ENCODE peak calls at places on chromosomes 2 and 18, in nine cellular contexts. O is K562, C is H1, K is SK-N-SH, Z is HepG2, P is GM12878, V is transverse colon, E is sigmoid colon, N is upper lobe of left lung. R is an unnamed sample.

GRCh38 chr2:7849531-7849930 is 832.3 kb upstream of the ID2 start:
- DNase-seq in O (no peak), C (no peak), K (no peak), Z (no peak), P (no peak), V (no peak), E (no peak), N (peak; percentile 10), R (no peak)

GRCh38 chr2:12265646-12266045 is 451.1 kb upstream of the TRIB2 start:
- DNase-seq in O (no peak), C (no peak), K (no peak), Z (no peak), P (no peak), V (no peak), E (no peak), N (no peak), R (no peak)

GRCh38 chr2:11368059-11368572 is 23.7 kb upstream of the ROCK2 start:
- DNase-seq in O (no peak), C (no peak), K (no peak), Z (no peak), P (no peak), V (no peak), E (no peak), N (no peak), R (no peak)

GRCh38 chr2:68317971-68318685 is 1.6 kb downstream of the CNRIP1 start:
- DNase-seq in O (no peak), C (no peak), K (peak; percentile 61), Z (no peak), P (no peak), V (no peak), E (no peak), N (no peak), R (no peak)

GRCh38 chr2:219645631-219646527 is 18.4 kb downstream of the SLC4A3 start:
- DNase-seq in O (peak; percentile 31), C (no peak), K (no peak), Z (peak; percentile 37), P (no peak), V (no peak), E (no peak), N (no peak), R (no peak)

GRCh38 chr18:27860701-27861107 is 316.2 kb downstream of the CDH2 start:
- DNase-seq in O (no peak), C (no peak), K (no peak), Z (peak; percentile 30), P (peak; percentile 9), V (no peak), E (no peak), N (no peak), R (no peak)

GRCh38 chr2:73281244-73281643 is 3.0 kb downstream of the FBXO41 start:
- DNase-seq in O (no peak), C (no peak), K (no peak), Z (no peak), P (no peak), V (no peak), E (no peak), N (no peak), R (no peak)

GRCh38 chr2:102520801-102521200 is 47.8 kb downstream of the SLC9A4 start:
- DNase-seq in O (no peak), C (no peak), K (no peak), Z (peak; percentile 35), P (no peak), V (no peak), E (no peak), N (no peak), R (no peak)

GRCh38 chr2:86675611-86676015 is 44.5 kb upstream of the RMND5A start:
- DNase-seq in O (no peak), C (no peak), K (no peak), Z (peak; percentile 55), P (no peak), V (peak; percentile 27), E (peak; percentile 79), N (no peak), R (peak; percentile 31)

GRCh38 chr2:190697421-190697820 is 48.5 kb downstream of the NAB1 start:
- DNase-seq in O (no peak), C (no peak), K (no peak), Z (no peak), P (no peak), V (no peak), E (no peak), N (no peak), R (no peak)

GRCh38 chr2:201058914-201059313 is 12.6 kb downstream of the HYCC2 start:
- DNase-seq in O (no peak), C (no peak), K (no peak), Z (peak; percentile 74), P (no peak), V (peak; percentile 17), E (no peak), N (no peak), R (no peak)

GRCh38 chr2:27083410-27084296 is 2.9 kb upstream of the KHK start:
- DNase-seq in O (no peak), C (no peak), K (no peak), Z (peak; percentile 51), P (no peak), V (no peak), E (no peak), N (no peak), R (no peak)

GRCh38 chr2:96608459-96609455 is 29.4 kb downstream of the KANSL3 start:
- DNase-seq in O (no peak), C (no peak), K (no peak), Z (peak; percentile 40), P (peak; percentile 4), V (no peak), E (no peak), N (peak; percentile 24), R (no peak)

GRCh38 chr18:76928179-76928868 is 106.0 kb downstream of the ZNF236 start:
- DNase-seq in O (no peak), C (no peak), K (no peak), Z (no peak), P (no peak), V (no peak), E (no peak), N (no peak), R (no peak)

GRCh38 chr2:57049273-57049672 is 865.5 kb downstream of the CCDC85A start:
- DNase-seq in O (no peak), C (no peak), K (no peak), Z (no peak), P (no peak), V (no peak), E (no peak), N (no peak), R (no peak)

GRCh38 chr2:47636596-47636995 is 146.3 kb upstream of the MSH6 start:
- DNase-seq in O (no peak), C (no peak), K (no peak), Z (no peak), P (no peak), V (no peak), E (no peak), N (no peak), R (no peak)

GRCh38 chr2:162103443-162104009 is 29.5 kb upstream of the DPP4 start:
- DNase-seq in O (no peak), C (no peak), K (no peak), Z (no peak), P (no peak), V (no peak), E (no peak), N (no peak), R (no peak)

GRCh38 chr2:55598056-55598795 is 19.2 kb downstream of the PPP4R3B start:
- DNase-seq in O (no peak), C (no peak), K (no peak), Z (no peak), P (no peak), V (no peak), E (no peak), N (no peak), R (no peak)

GRCh38 chr18:41906528-41907256 is 48.3 kb upstream of the PIK3C3 start:
- DNase-seq in O (peak; percentile 53), C (no peak), K (peak; percentile 51), Z (peak; percentile 13), P (peak; percentile 33), V (no peak), E (no peak), N (no peak), R (no peak)

GRCh38 chr2:186308347-186308746 is 177.7 kb upstream of the ZC3H15 start:
- DNase-seq in O (no peak), C (no peak), K (no peak), Z (peak; percentile 88), P (no peak), V (no peak), E (no peak), N (no peak), R (no peak)
- TF ChIP-seq EP300 in O (no peak), C (no peak), K (no peak), Z (peak; percentile 78), P (no peak), V (no peak), E (no peak), N (no peak), R (no peak)

GRCh38 chr18:13448028-13448795 is 229.7 kb downstream of the LDLRAD4 start:
- DNase-seq in O (no peak), C (no peak), K (no peak), Z (no peak), P (no peak), V (no peak), E (no peak), N (no peak), R (no peak)
- H3K4me3 ChIP-seq in O (no peak overlapping the region), C (no peak overlapping the region), K (no peak overlapping the region), Z (no peak overlapping the region), P (no peak overlapping the region), V (no peak overlapping the region), E (peak overlapping the region; percentile 23), N (no peak overlapping the region), R (no peak overlapping the region)

GRCh38 chr2:238847841-238848565 is at the start of gene TWIST2:
- DNase-seq in O (no peak), C (no peak), K (peak; percentile 56), Z (no peak), P (no peak), V (peak; percentile 58), E (peak; percentile 96), N (peak; percentile 95), R (peak; percentile 38)
- TF ChIP-seq POLR2AphosphoS5 in O (no peak), C (no peak), K (peak; percentile 57), Z (no peak), P (no peak), V (peak; percentile 76), E (peak; percentile 93), N (no peak), R (peak; percentile 64)

DNA sequence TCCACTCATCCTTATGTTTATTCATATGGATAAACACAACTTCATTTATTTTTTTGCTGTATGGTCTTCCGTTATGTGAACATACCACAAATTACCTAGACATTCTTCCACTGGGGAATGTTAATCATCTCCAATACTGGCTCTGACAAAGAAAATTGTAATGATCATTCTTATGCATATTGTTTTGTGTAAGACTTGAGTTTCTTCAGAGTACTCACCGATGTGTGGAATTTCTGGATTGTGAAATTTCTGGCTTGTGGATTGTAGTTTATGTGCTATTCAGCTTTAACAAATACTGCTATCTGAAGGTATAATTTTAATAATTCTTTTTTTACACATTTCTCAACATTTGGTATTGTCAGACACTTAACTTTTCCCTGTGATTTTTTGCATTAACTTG is 212.2 kb upstream of the THUMPD2 start:
- DNase-seq in O (no peak), C (no peak), K (no peak), Z (no peak), P (no peak), V (no peak), E (no peak), N (no peak), R (no peak)
- TF ChIP-seq EP300 in O (no peak), C (no peak), K (no peak), Z (no peak), P (no peak), V (no peak), E (no peak), N (no peak), R (no peak)

R was measured in stomach.